ENCODE peak calls at places on chromosomes 6 and 20, in nine cellular contexts. R is dorsolateral prefrontal cortex, U is colonic mucosa, L is heart left ventricle, E is transverse colon, S is AG04450, W is lower lobe of right lung, M is pancreas, N is psoas muscle. F is an unnamed sample.

GRCh38 chr20:31751126-31751525 is 12.0 kb downstream of the TPX2 start:
- DNase-seq in R (no peak), U (no peak), L (no peak), E (no peak), S (peak), W (no peak), M (no peak), N (no peak), F (no peak)

GRCh38 chr6:33710296-33711121 is 991 bp downstream of the UQCC2 start:
- DNase-seq in R (no peak), U (no peak), L (no peak), E (no peak), S (no peak), W (peak), M (no peak), N (no peak), F (no peak)

GRCh38 chr6:15739867-15740266 is 77.0 kb upstream of the DTNBP1 start:
- DNase-seq in R (no peak), U (no peak), L (no peak), E (no peak), S (no peak), W (no peak), M (no peak), N (no peak), F (no peak)

GRCh38 chr20:12464036-12464435 is 544.7 kb upstream of the SPTLC3 start:
- DNase-seq in R (no peak), U (no peak), L (no peak), E (no peak), S (no peak), W (no peak), M (no peak), N (no peak), F (no peak)

GRCh38 chr6:163291622-163292021 is 122.9 kb upstream of the QKI start:
- DNase-seq in R (no peak), U (no peak), L (no peak), E (no peak), S (no peak), W (no peak), M (no peak), N (no peak), F (no peak)

GRCh38 chr6:24831771-24832718 is 33.3 kb upstream of the ARMH2 start:
- DNase-seq in R (no peak), U (no peak), L (no peak), E (no peak), S (no peak), W (no peak), M (no peak), N (no peak), F (no peak)

GRCh38 chr6:148251891-148252290 is 90.7 kb upstream of the SASH1 start:
- DNase-seq in R (no peak), U (no peak), L (no peak), E (no peak), S (no peak), W (no peak), M (no peak), N (no peak), F (no peak)

GRCh38 chr6:14682821-14683220 is 563.0 kb upstream of the JARID2 start:
- DNase-seq in R (no peak), U (no peak), L (no peak), E (no peak), S (no peak), W (no peak), M (no peak), N (no peak), F (no peak)

GRCh38 chr6:152943260-152943897 is 39.5 kb downstream of the FBXO5 start:
- DNase-seq in R (no peak), U (no peak), L (no peak), E (no peak), S (no peak), W (no peak), M (no peak), N (no peak), F (no peak)

GRCh38 chr6:78525961-78526360 is 341.4 kb upstream of the IRAK1BP1 start:
- DNase-seq in R (peak), U (no peak), L (no peak), E (no peak), S (no peak), W (no peak), M (no peak), N (no peak), F (no peak)

GRCh38 chr6:149924933-149925252 is 2.0 kb upstream of the RAET1G start:
- DNase-seq in R (no peak), U (no peak), L (no peak), E (no peak), S (no peak), W (no peak), M (no peak), N (peak), F (no peak)

GRCh38 chr6:1619666-1620503 is 10.2 kb downstream of the FOXC1 start:
- DNase-seq in R (no peak), U (no peak), L (no peak), E (no peak), S (no peak), W (peak), M (no peak), N (peak), F (peak)

GRCh38 chr6:83198486-83199172 is 5.5 kb downstream of the RWDD2A start:
- DNase-seq in R (no peak), U (no peak), L (no peak), E (no peak), S (no peak), W (no peak), M (no peak), N (no peak), F (no peak)

GRCh38 chr20:59145926-59146800 is 17.5 kb upstream of the ZNF831 start:
- DNase-seq in R (peak), U (no peak), L (no peak), E (no peak), S (no peak), W (no peak), M (no peak), N (no peak), F (no peak)

GRCh38 chr20:20367681-20368413 is at the start of gene INSM1:
- DNase-seq in R (peak), U (no peak), L (no peak), E (no peak), S (no peak), W (no peak), M (no peak), N (no peak), F (no peak)

GRCh38 chr20:22371843-22372242 is 212.5 kb downstream of the FOXA2 start:
- DNase-seq in R (no peak), U (no peak), L (no peak), E (no peak), S (no peak), W (no peak), M (no peak), N (no peak), F (no peak)

GRCh38 chr6:127539292-127539691 is 20.2 kb upstream of the MTCL3 start:
- DNase-seq in R (no peak), U (no peak), L (no peak), E (no peak), S (no peak), W (no peak), M (no peak), N (no peak), F (no peak)
- TF ChIP-seq CTCF in R (peak), U (no peak), L (peak), E (peak), S (peak), W (peak), M (no peak), N (peak), F (no peak)

GRCh38 chr6:166938704-166939103 is 17.6 kb downstream of the RNASET2 start:
- DNase-seq in R (no peak), U (no peak), L (no peak), E (no peak), S (no peak), W (no peak), M (no peak), N (no peak), F (no peak)

GRCh38 chr6:166939894-166940293 is 16.5 kb downstream of the RNASET2 start:
- DNase-seq in R (no peak), U (no peak), L (no peak), E (no peak), S (no peak), W (no peak), M (no peak), N (no peak), F (no peak)

GRCh38 chr6:166937716-166938115 is 18.6 kb downstream of the RNASET2 start:
- DNase-seq in R (no peak), U (no peak), L (no peak), E (no peak), S (no peak), W (no peak), M (no peak), N (no peak), F (no peak)

GRCh38 chr6:166939276-166939816 is 17.0 kb downstream of the RNASET2 start:
- DNase-seq in R (no peak), U (no peak), L (no peak), E (no peak), S (no peak), W (no peak), M (no peak), N (no peak), F (no peak)

GRCh38 chr6:166938150-166938549 is 18.2 kb downstream of the RNASET2 start:
- DNase-seq in R (no peak), U (no peak), L (no peak), E (no peak), S (no peak), W (no peak), M (no peak), N (no peak), F (no peak)
- H3K27ac ChIP-seq in R (no peak), U (no peak), L (no peak), E (no peak), S (no peak), W (no peak), M (no peak), N (no peak), F (no peak)

DNA sequence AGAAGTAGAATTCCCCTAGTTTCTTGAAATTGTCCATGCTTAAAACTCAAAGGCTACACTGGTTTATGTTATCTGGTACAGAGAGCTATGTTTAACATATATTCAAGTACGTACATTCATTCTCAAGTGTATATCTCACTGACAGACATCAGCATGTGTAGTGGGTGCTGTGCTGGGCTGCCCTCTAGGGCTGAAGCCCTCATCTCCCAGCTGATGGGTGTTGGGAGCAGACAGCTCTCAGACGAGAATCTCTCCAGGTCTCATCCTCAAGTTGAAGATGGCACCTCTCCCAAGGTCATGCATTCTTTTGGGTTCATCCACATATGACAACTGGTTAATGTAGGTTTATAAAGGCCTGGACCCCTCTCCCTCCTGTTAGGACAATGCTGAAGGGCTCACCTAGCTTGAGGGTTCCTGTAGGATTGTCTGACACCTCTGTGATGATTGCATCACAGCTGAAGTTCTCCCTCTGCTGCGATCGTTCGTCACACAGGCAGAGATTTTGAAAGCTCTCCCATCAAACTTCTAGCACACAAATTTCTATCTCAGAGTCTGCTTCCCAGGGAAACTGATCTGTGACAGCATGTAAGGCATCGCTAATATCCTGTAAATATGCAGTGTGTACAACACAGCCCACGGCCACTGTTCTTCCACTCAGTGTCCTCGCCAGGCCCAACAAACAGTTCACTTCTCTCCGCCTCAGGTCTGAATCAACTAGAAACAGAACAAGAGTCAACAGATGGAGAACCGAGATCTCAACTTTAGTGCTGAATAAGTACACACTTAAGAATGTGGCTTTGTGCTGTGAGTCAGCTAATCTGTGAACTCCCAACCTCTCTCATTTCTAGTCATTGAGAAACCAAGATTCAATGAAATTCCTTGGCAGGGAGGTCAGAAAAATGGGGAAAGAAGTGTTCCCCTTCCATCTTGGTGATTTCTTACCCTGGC is 43.2 kb downstream of the PREP start:
- DNase-seq in R (no peak), U (no peak), L (no peak), E (no peak), S (peak), W (no peak), M (no peak), N (no peak), F (no peak)
- TF ChIP-seq CTCF in R (no peak), U (no peak), L (no peak), E (no peak), S (no peak), W (no peak), M (no peak), N (no peak), F (no peak)

GRCh38 chr20:50535162-50535561 is 25.0 kb downstream of the PTPN1 start:
- DNase-seq in R (no peak), U (no peak), L (no peak), E (no peak), S (no peak), W (no peak), M (no peak), N (no peak), F (no peak)

GRCh38 chr20:50540620-50541605 is 30.7 kb downstream of the PTPN1 start:
- DNase-seq in R (no peak), U (no peak), L (no peak), E (no peak), S (peak), W (no peak), M (no peak), N (no peak), F (no peak)

GRCh38 chr20:50537546-50538201 is 27.5 kb downstream of the PTPN1 start:
- DNase-seq in R (no peak), U (no peak), L (no peak), E (no peak), S (no peak), W (no peak), M (no peak), N (no peak), F (no peak)

GRCh38 chr20:50536333-50536732 is 26.1 kb downstream of the PTPN1 start:
- DNase-seq in R (no peak), U (no peak), L (no peak), E (no peak), S (no peak), W (no peak), M (no peak), N (no peak), F (no peak)

DNA sequence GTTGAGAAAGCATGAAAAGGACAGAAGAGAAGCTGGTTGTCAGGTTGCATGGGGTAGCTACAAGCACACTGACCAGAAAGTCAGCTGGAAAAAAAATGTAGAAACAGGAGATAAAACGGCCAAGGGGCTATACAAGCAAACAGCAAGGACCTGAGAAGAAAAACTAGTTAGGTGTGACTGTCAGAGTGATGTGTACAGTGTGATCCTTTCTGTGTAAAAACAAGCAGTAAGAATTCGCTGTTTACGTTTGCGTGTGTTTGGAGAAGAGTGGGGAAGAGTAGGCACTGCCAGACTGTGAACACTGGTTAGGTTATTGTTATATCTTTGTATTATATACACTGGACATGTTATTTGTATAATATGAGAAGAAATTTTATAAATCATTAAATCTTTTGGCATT is 28.1 kb downstream of the PTPN1 start:
- DNase-seq in R (no peak), U (no peak), L (no peak), E (no peak), S (no peak), W (no peak), M (no peak), N (no peak), F (no peak)
- H3K27ac ChIP-seq in R (no peak), U (no peak), L (no peak), E (peak), S (no peak), W (peak), M (peak), N (no peak), F (no peak)

DNA sequence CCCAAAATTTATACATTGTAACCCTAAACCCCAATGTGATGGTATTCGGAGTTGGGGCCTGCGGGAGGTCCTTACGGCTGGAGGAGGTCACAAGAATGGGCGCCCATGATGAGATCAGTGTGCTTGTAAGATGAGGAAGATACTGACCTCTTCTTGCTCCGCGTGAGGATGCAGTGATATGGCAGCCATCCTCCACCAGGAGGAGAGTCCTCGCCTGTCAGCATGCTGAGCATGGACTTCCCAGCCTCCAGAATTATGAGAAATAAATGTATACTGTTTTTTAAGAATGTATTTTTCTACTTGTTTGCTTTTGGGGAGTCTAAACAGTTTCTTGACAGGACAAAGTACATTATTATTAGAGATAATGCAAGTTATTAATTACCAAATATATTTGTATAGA is 8.7 kb upstream of the SYNDIG1 start:
- DNase-seq in R (no peak), U (no peak), L (no peak), E (no peak), S (no peak), W (no peak), M (no peak), N (no peak), F (no peak)
- TF ChIP-seq CTCF in R (no peak), U (no peak), L (no peak), E (no peak), S (no peak), W (no peak), M (no peak), N (no peak), F (no peak)

F was measured in coronary artery.